ENCODE peak calls at places on chromosomes 11 and 22, in six cellular contexts. One of them, this sample, is unnamed.

GRCh38 chr11:7512525-7513209 is 1.1 kb upstream of the PPFIBP2 start:
- DNase-seq in neuronal stem cell: no peak
- DNase-seq in mesendoderm: no peak
- DNase-seq in IMR-90: no peak
- DNase-seq in trophoblast cell: no peak
- DNase-seq in H1: no peak
- DNase-seq in this sample: peak

GRCh38 chr22:43008509-43008908 is 6.4 kb downstream of the PACSIN2 start:
- DNase-seq in neuronal stem cell: no peak
- DNase-seq in trophoblast cell: peak
- DNase-seq in mesendoderm: no peak
- DNase-seq in H1: no peak
- DNase-seq in IMR-90: no peak
- DNase-seq in this sample: no peak

GRCh38 chr11:111269146-111269868 is 23.8 kb downstream of the POU2AF2 start:
- DNase-seq in mesendoderm: no peak
- DNase-seq in H1: no peak
- DNase-seq in IMR-90: no peak
- DNase-seq in trophoblast cell: no peak
- DNase-seq in neuronal stem cell: peak
- DNase-seq in this sample: no peak

GRCh38 chr22:42925598-42925997 is 68.5 kb upstream of the ARFGAP3 start:
- DNase-seq in neuronal stem cell: no peak
- DNase-seq in H1: no peak
- DNase-seq in IMR-90: no peak
- DNase-seq in mesendoderm: no peak
- DNase-seq in trophoblast cell: no peak
- DNase-seq in this sample: no peak

GRCh38 chr11:47161134-47161854 is 15.4 kb downstream of the ARFGAP2 start:
- DNase-seq in mesendoderm: peak
- DNase-seq in neuronal stem cell: peak
- DNase-seq in IMR-90: peak
- DNase-seq in trophoblast cell: peak
- DNase-seq in H1: no peak
- DNase-seq in this sample: peak

GRCh38 chr11:99739464-99740089 is 718.8 kb downstream of the CNTN5 start:
- DNase-seq in H1: peak
- DNase-seq in neuronal stem cell: peak
- DNase-seq in trophoblast cell: no peak
- DNase-seq in mesendoderm: peak
- DNase-seq in IMR-90: peak
- DNase-seq in this sample: peak

GRCh38 chr11:65655570-65656332 is 7.0 kb downstream of the RELA start:
- DNase-seq in mesendoderm: no peak
- DNase-seq in neuronal stem cell: no peak
- DNase-seq in trophoblast cell: no peak
- DNase-seq in H1: no peak
- DNase-seq in IMR-90: no peak
- DNase-seq in this sample: no peak

GRCh38 chr11:121794671-121795070 is 321.3 kb downstream of the BLID start:
- DNase-seq in H1: no peak
- DNase-seq in IMR-90: no peak
- DNase-seq in neuronal stem cell: no peak
- DNase-seq in trophoblast cell: no peak
- DNase-seq in mesendoderm: no peak
- DNase-seq in this sample: no peak

GRCh38 chr11:37500425-37500824 is 902.4 kb upstream of the RAG2 start:
- DNase-seq in trophoblast cell: no peak
- DNase-seq in mesendoderm: peak
- DNase-seq in neuronal stem cell: no peak
- DNase-seq in H1: no peak
- DNase-seq in IMR-90: peak
- DNase-seq in this sample: no peak

GRCh38 chr11:34616830-34617504 is 3.9 kb upstream of the EHF start:
- DNase-seq in neuronal stem cell: no peak
- DNase-seq in IMR-90: no peak
- DNase-seq in trophoblast cell: no peak
- DNase-seq in H1: no peak
- DNase-seq in mesendoderm: no peak
- DNase-seq in this sample: no peak

GRCh38 chr11:15944460-15944859 is 411.9 kb downstream of the SOX6 start:
- DNase-seq in mesendoderm: no peak
- DNase-seq in neuronal stem cell: no peak
- DNase-seq in IMR-90: peak
- DNase-seq in trophoblast cell: no peak
- DNase-seq in H1: no peak
- DNase-seq in this sample: no peak

DNA sequence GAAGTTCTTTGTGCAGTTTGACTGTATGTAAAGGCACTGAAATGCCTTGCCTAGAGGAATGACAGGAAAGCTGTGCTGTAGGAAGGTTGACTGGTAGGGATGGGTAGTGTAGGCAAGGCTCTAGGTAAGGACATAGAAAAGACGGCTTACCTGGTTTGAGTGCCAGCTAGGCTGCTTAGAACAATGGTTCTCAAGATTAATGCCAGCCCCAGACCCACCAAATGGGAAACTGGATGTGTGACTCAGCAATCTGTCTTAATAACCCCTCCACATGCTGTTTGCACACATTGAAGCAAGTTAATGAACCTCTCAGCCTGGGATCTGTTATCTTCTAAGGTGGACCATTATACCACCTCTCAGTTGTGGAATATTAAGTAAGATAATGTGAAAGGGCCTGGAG is 3.7 kb downstream of the RPS3 start:
- DNase-seq in IMR-90: no peak
- DNase-seq in H1: no peak
- DNase-seq in mesendoderm: no peak
- DNase-seq in trophoblast cell: no peak
- DNase-seq in neuronal stem cell: no peak
- DNase-seq in this sample: no peak
- H2BK120ac ChIP-seq in IMR-90: no peak
- H2BK120ac ChIP-seq in H1: no peak
- H2BK120ac ChIP-seq in mesendoderm: no peak
- H2BK120ac ChIP-seq in trophoblast cell: no peak
- H2BK120ac ChIP-seq in neuronal stem cell: no peak
- H2BK120ac ChIP-seq in this sample: no peak

GRCh38 chr11:131888230-131888826 is 517.9 kb downstream of the NTM start:
- DNase-seq in trophoblast cell: peak
- DNase-seq in mesendoderm: no peak
- DNase-seq in H1: no peak
- DNase-seq in IMR-90: peak
- DNase-seq in neuronal stem cell: no peak
- DNase-seq in this sample: peak
- H3K4me3 ChIP-seq in trophoblast cell: no peak
- H3K4me3 ChIP-seq in mesendoderm: no peak
- H3K4me3 ChIP-seq in H1: no peak
- H3K4me3 ChIP-seq in IMR-90: no peak
- H3K4me3 ChIP-seq in neuronal stem cell: no peak
- H3K4me3 ChIP-seq in this sample: no peak

GRCh38 chr11:117122546-117122945 is 21.5 kb upstream of the PAFAH1B2 start:
- DNase-seq in H1: no peak
- DNase-seq in mesendoderm: no peak
- DNase-seq in trophoblast cell: no peak
- DNase-seq in neuronal stem cell: no peak
- DNase-seq in IMR-90: no peak
- DNase-seq in this sample: peak

GRCh38 chr11:117128289-117128688 is 15.8 kb upstream of the PAFAH1B2 start:
- DNase-seq in trophoblast cell: no peak
- DNase-seq in mesendoderm: peak
- DNase-seq in H1: no peak
- DNase-seq in IMR-90: no peak
- DNase-seq in neuronal stem cell: no peak
- DNase-seq in this sample: no peak

GRCh38 chr11:117126223-117126965 is 17.7 kb upstream of the PAFAH1B2 start:
- DNase-seq in mesendoderm: no peak
- DNase-seq in H1: no peak
- DNase-seq in trophoblast cell: no peak
- DNase-seq in IMR-90: no peak
- DNase-seq in neuronal stem cell: no peak
- DNase-seq in this sample: no peak

GRCh38 chr11:117130879-117131278 is 13.2 kb upstream of the PAFAH1B2 start:
- DNase-seq in trophoblast cell: no peak
- DNase-seq in neuronal stem cell: no peak
- DNase-seq in H1: no peak
- DNase-seq in IMR-90: no peak
- DNase-seq in mesendoderm: no peak
- DNase-seq in this sample: no peak

GRCh38 chr11:117127164-117127563 is 16.9 kb upstream of the PAFAH1B2 start:
- DNase-seq in H1: no peak
- DNase-seq in mesendoderm: no peak
- DNase-seq in neuronal stem cell: no peak
- DNase-seq in trophoblast cell: no peak
- DNase-seq in IMR-90: no peak
- DNase-seq in this sample: no peak
- H2BK120ac ChIP-seq in H1: no peak
- H2BK120ac ChIP-seq in mesendoderm: no peak
- H2BK120ac ChIP-seq in neuronal stem cell: no peak
- H2BK120ac ChIP-seq in trophoblast cell: no peak
- H2BK120ac ChIP-seq in IMR-90: no peak
- H2BK120ac ChIP-seq in this sample: no peak

GRCh38 chr11:68373189-68373809 is 60.9 kb downstream of the LRP5 start:
- DNase-seq in trophoblast cell: no peak
- DNase-seq in neuronal stem cell: no peak
- DNase-seq in H1: no peak
- DNase-seq in mesendoderm: no peak
- DNase-seq in IMR-90: peak
- DNase-seq in this sample: peak
- H3K4me3 ChIP-seq in trophoblast cell: no peak
- H3K4me3 ChIP-seq in neuronal stem cell: no peak
- H3K4me3 ChIP-seq in H1: no peak
- H3K4me3 ChIP-seq in mesendoderm: no peak
- H3K4me3 ChIP-seq in IMR-90: no peak
- H3K4me3 ChIP-seq in this sample: peak

GRCh38 chr11:12863605-12864121 is 145.5 kb upstream of the RASSF10 start:
- DNase-seq in trophoblast cell: no peak
- DNase-seq in H1: no peak
- DNase-seq in mesendoderm: peak
- DNase-seq in neuronal stem cell: no peak
- DNase-seq in IMR-90: no peak
- DNase-seq in this sample: no peak
- H2BK120ac ChIP-seq in trophoblast cell: peak
- H2BK120ac ChIP-seq in H1: peak
- H2BK120ac ChIP-seq in mesendoderm: peak
- H2BK120ac ChIP-seq in neuronal stem cell: no peak
- H2BK120ac ChIP-seq in IMR-90: no peak
- H2BK120ac ChIP-seq in this sample: peak

GRCh38 chr11:85685131-85685819 is 720 bp downstream of the CCDC89 start:
- DNase-seq in neuronal stem cell: no peak
- DNase-seq in IMR-90: peak
- DNase-seq in trophoblast cell: no peak
- DNase-seq in H1: no peak
- DNase-seq in mesendoderm: no peak
- DNase-seq in this sample: no peak
- H3K4me3 ChIP-seq in neuronal stem cell: no peak
- H3K4me3 ChIP-seq in IMR-90: peak
- H3K4me3 ChIP-seq in trophoblast cell: no peak
- H3K4me3 ChIP-seq in H1: no peak
- H3K4me3 ChIP-seq in mesendoderm: no peak
- H3K4me3 ChIP-seq in this sample: peak

This sample was measured in mesenchymal stem cell.